ENCODE peak calls at places on chromosomes 13 and 19, in nine cellular contexts. G is suprapubic skin; U is pons; B is progenitor cell of endocrine pancreas; Z is NCI-H2081; H is stimulated activated CD4-positive, alpha-beta T cell treated with anti-CD3 and anti-CD28 coated beads, Interleukin-1b, Interleukin-23, amount 100 ng/mL, for 24 hours; C is activated CD4-positive, alpha-beta T cell treated with anti-CD3 and anti-CD28 coated beads, Interleukin-2, amount 50 U/mL, for 24 hours; F is nephron progenitor cell; J is fibroblast of lung. R is an unnamed sample.

GRCh38 chr19:14150041-14150769 is 13.8 kb upstream of the ASF1B start:
- DNase-seq in J (no peak), C (no peak), H (no peak), G (no peak), Z (no peak), U (no peak), F (no peak), B (no peak), R (no peak)

GRCh38 chr19:33704271-33704670 is 82.5 kb downstream of the CHST8 start:
- DNase-seq in U (no peak), C (no peak), Z (no peak), J (no peak), G (no peak), H (no peak), B (no peak), F (no peak), R (no peak)

GRCh38 chr19:34989248-34989797 is 10.8 kb upstream of the GRAMD1A start:
- DNase-seq in F (no peak), G (no peak), H (no peak), B (no peak), C (no peak), J (no peak), U (no peak), Z (no peak), R (no peak)

GRCh38 chr19:40282920-40283319 is 2.2 kb downstream of the AKT2 start:
- DNase-seq in C (no peak), H (no peak), Z (no peak), B (no peak), U (no peak), J (peak; percentile 23), G (no peak), F (no peak), R (no peak)

GRCh38 chr13:75738841-75739240 is 102.7 kb downstream of the LMO7 start:
- DNase-seq in B (no peak), F (no peak), G (no peak), J (no peak), U (no peak), C (no peak), Z (no peak), H (no peak), R (no peak)

GRCh38 chr19:39083983-39084731 is at the start of gene ACP7:
- DNase-seq in C (peak; percentile 3), B (no peak), F (peak; percentile 37), G (no peak), H (no peak), J (no peak), Z (no peak), U (no peak), R (no peak)

GRCh38 chr19:53977991-53978731 is 13.3 kb upstream of the CACNG6 start:
- DNase-seq in U (peak; percentile 78), J (peak; percentile 90), G (no peak), H (no peak), C (peak; percentile 13), F (peak; percentile 88), B (peak; percentile 54), Z (no peak), R (peak; percentile 100)

GRCh38 chr19:15417699-15418098 is 1.1 kb downstream of the AKAP8L start:
- DNase-seq in C (no peak), J (peak; percentile 56), G (no peak), H (no peak), Z (no peak), B (no peak), F (peak; percentile 41), U (no peak), R (peak; percentile 41)

GRCh38 chr13:99926014-99926731 is 45.4 kb downstream of the ZIC5 start:
- DNase-seq in U (no peak), G (no peak), Z (peak; percentile 73), B (no peak), C (no peak), J (peak; percentile 34), F (peak; percentile 27), H (no peak), R (no peak)

GRCh38 chr19:10206226-10206873 is 11.6 kb upstream of the DNMT1 start:
- DNase-seq in C (no peak), U (no peak), B (no peak), H (no peak), G (no peak), Z (no peak), F (no peak), J (peak; percentile 88), R (no peak)

GRCh38 chr19:51688665-51689571 is 4.2 kb upstream of the SPACA6 start:
- DNase-seq in Z (no peak), F (peak; percentile 77), J (peak; percentile 98), H (no peak), C (no peak), B (peak; percentile 67), U (peak; percentile 93), G (peak; percentile 93), R (peak; percentile 97)

GRCh38 chr13:49652691-49653305 is 24.5 kb downstream of the ARL11 start:
- DNase-seq in B (no peak), C (no peak), H (no peak), U (no peak), Z (peak; percentile 11), F (peak; percentile 45), J (no peak), G (no peak), R (peak; percentile 82)

GRCh38 chr13:109155301-109155761 is 525.9 kb downstream of the MYO16 start:
- DNase-seq in C (no peak), F (no peak), U (no peak), G (no peak), H (no peak), B (no peak), J (peak; percentile 98), Z (no peak), R (no peak)

GRCh38 chr19:49151339-49152217 is 3.6 kb downstream of the HRC start:
- DNase-seq in B (peak; percentile 62), J (peak; percentile 30), H (no peak), G (peak; percentile 92), C (no peak), F (peak; percentile 75), U (no peak), Z (peak; percentile 63), R (peak; percentile 97)

R was measured in mesendoderm.